ENCODE peak calls at places on chromosomes 5 and 9, in seven cellular contexts. One of them, this sample, is unnamed.

GRCh38 chr5:89204766-89205165 is 321.8 kb upstream of the MEF2C start:
- DNase-seq in prostate gland: no peak
- DNase-seq in naive thymus-derived CD4-positive, alpha-beta T cell: no peak
- DNase-seq in small intestine: no peak
- DNase-seq in CD4-positive, alpha-beta memory T cell: no peak
- DNase-seq in ovary: no peak
- DNase-seq in colonic mucosa: no peak
- DNase-seq in this sample: no peak

GRCh38 chr5:172364773-172365172 is 81.2 kb upstream of the UBTD2 start:
- DNase-seq in small intestine: no peak
- DNase-seq in CD4-positive, alpha-beta memory T cell: no peak
- DNase-seq in colonic mucosa: no peak
- DNase-seq in naive thymus-derived CD4-positive, alpha-beta T cell: no peak
- DNase-seq in prostate gland: no peak
- DNase-seq in ovary: no peak
- DNase-seq in this sample: no peak

GRCh38 chr9:88173378-88173999 is 35.2 kb upstream of the SPATA31C2 start:
- DNase-seq in small intestine: peak; percentile 59
- DNase-seq in CD4-positive, alpha-beta memory T cell: peak; percentile 59
- DNase-seq in prostate gland: no peak
- DNase-seq in colonic mucosa: peak; percentile 50
- DNase-seq in naive thymus-derived CD4-positive, alpha-beta T cell: peak; percentile 36
- DNase-seq in ovary: no peak
- DNase-seq in this sample: peak; percentile 22

GRCh38 chr9:133636902-133637301 is 739 bp downstream of the DBH start:
- DNase-seq in small intestine: no peak
- DNase-seq in colonic mucosa: no peak
- DNase-seq in ovary: no peak
- DNase-seq in naive thymus-derived CD4-positive, alpha-beta T cell: no peak
- DNase-seq in prostate gland: no peak
- DNase-seq in CD4-positive, alpha-beta memory T cell: no peak
- DNase-seq in this sample: no peak

GRCh38 chr9:20477940-20478620 is 144.2 kb downstream of the MLLT3 start:
- DNase-seq in prostate gland: no peak
- DNase-seq in ovary: no peak
- DNase-seq in small intestine: no peak
- DNase-seq in CD4-positive, alpha-beta memory T cell: no peak
- DNase-seq in colonic mucosa: no peak
- DNase-seq in naive thymus-derived CD4-positive, alpha-beta T cell: no peak
- DNase-seq in this sample: no peak

GRCh38 chr5:132557425-132557805 is 638 bp downstream of the RAD50 start:
- DNase-seq in naive thymus-derived CD4-positive, alpha-beta T cell: no peak
- DNase-seq in colonic mucosa: peak; percentile 83
- DNase-seq in small intestine: peak; percentile 97
- DNase-seq in prostate gland: peak; percentile 14
- DNase-seq in CD4-positive, alpha-beta memory T cell: no peak
- DNase-seq in ovary: peak; percentile 40
- DNase-seq in this sample: peak; percentile 60

GRCh38 chr5:84118551-84118950 is 266.1 kb downstream of the EDIL3 start:
- DNase-seq in ovary: no peak
- DNase-seq in CD4-positive, alpha-beta memory T cell: no peak
- DNase-seq in colonic mucosa: no peak
- DNase-seq in naive thymus-derived CD4-positive, alpha-beta T cell: no peak
- DNase-seq in small intestine: no peak
- DNase-seq in prostate gland: no peak
- DNase-seq in this sample: no peak

GRCh38 chr9:21741151-21741550 is 61.3 kb upstream of the MTAP start:
- DNase-seq in CD4-positive, alpha-beta memory T cell: no peak
- DNase-seq in naive thymus-derived CD4-positive, alpha-beta T cell: no peak
- DNase-seq in prostate gland: no peak
- DNase-seq in ovary: no peak
- DNase-seq in small intestine: no peak
- DNase-seq in colonic mucosa: no peak
- DNase-seq in this sample: no peak

GRCh38 chr5:35926389-35927051 is 11.9 kb downstream of the CAPSL start:
- DNase-seq in colonic mucosa: peak; percentile 53
- DNase-seq in small intestine: peak; percentile 53
- DNase-seq in CD4-positive, alpha-beta memory T cell: peak; percentile 72
- DNase-seq in naive thymus-derived CD4-positive, alpha-beta T cell: peak; percentile 61
- DNase-seq in ovary: peak; percentile 32
- DNase-seq in prostate gland: peak; percentile 42
- DNase-seq in this sample: peak; percentile 38

GRCh38 chr5:118554241-118554640 is 434.1 kb downstream of the DTWD2 start:
- DNase-seq in prostate gland: no peak
- DNase-seq in small intestine: no peak
- DNase-seq in CD4-positive, alpha-beta memory T cell: no peak
- DNase-seq in colonic mucosa: no peak
- DNase-seq in ovary: no peak
- DNase-seq in naive thymus-derived CD4-positive, alpha-beta T cell: no peak
- DNase-seq in this sample: no peak

GRCh38 chr5:150014456-150014855 is 13.9 kb downstream of the HMGXB3 start:
- DNase-seq in ovary: no peak
- DNase-seq in CD4-positive, alpha-beta memory T cell: no peak
- DNase-seq in colonic mucosa: no peak
- DNase-seq in naive thymus-derived CD4-positive, alpha-beta T cell: no peak
- DNase-seq in small intestine: no peak
- DNase-seq in prostate gland: no peak
- DNase-seq in this sample: no peak

GRCh38 chr5:177367981-177368960 is 10.5 kb downstream of the RGS14 start:
- DNase-seq in CD4-positive, alpha-beta memory T cell: no peak
- DNase-seq in small intestine: peak; percentile 78
- DNase-seq in prostate gland: no peak
- DNase-seq in ovary: no peak
- DNase-seq in naive thymus-derived CD4-positive, alpha-beta T cell: no peak
- DNase-seq in colonic mucosa: no peak
- DNase-seq in this sample: no peak

GRCh38 chr9:91246842-91247241 is 114.9 kb downstream of the AUH start:
- DNase-seq in CD4-positive, alpha-beta memory T cell: no peak
- DNase-seq in prostate gland: no peak
- DNase-seq in naive thymus-derived CD4-positive, alpha-beta T cell: no peak
- DNase-seq in colonic mucosa: no peak
- DNase-seq in ovary: no peak
- DNase-seq in small intestine: no peak
- DNase-seq in this sample: no peak

GRCh38 chr9:128142596-128142995 is 6.7 kb upstream of the LCN2 start:
- DNase-seq in CD4-positive, alpha-beta memory T cell: no peak
- DNase-seq in naive thymus-derived CD4-positive, alpha-beta T cell: no peak
- DNase-seq in small intestine: no peak
- DNase-seq in ovary: no peak
- DNase-seq in prostate gland: no peak
- DNase-seq in colonic mucosa: no peak
- DNase-seq in this sample: no peak

GRCh38 chr5:132655821-132656773 is 1.9 kb upstream of the IL13 start:
- DNase-seq in ovary: no peak
- DNase-seq in colonic mucosa: peak; percentile 16
- DNase-seq in prostate gland: no peak
- DNase-seq in naive thymus-derived CD4-positive, alpha-beta T cell: no peak
- DNase-seq in small intestine: no peak
- DNase-seq in CD4-positive, alpha-beta memory T cell: no peak
- DNase-seq in this sample: no peak

GRCh38 chr9:4382722-4383317 is 83.0 kb upstream of the GLIS3 start:
- DNase-seq in prostate gland: no peak
- DNase-seq in colonic mucosa: no peak
- DNase-seq in naive thymus-derived CD4-positive, alpha-beta T cell: peak; percentile 7
- DNase-seq in CD4-positive, alpha-beta memory T cell: peak; percentile 22
- DNase-seq in ovary: no peak
- DNase-seq in small intestine: peak; percentile 52
- DNase-seq in this sample: no peak

GRCh38 chr9:32706004-32706749 is 70.7 kb upstream of the TAF1L start:
- DNase-seq in CD4-positive, alpha-beta memory T cell: no peak
- DNase-seq in small intestine: no peak
- DNase-seq in prostate gland: no peak
- DNase-seq in colonic mucosa: no peak
- DNase-seq in ovary: no peak
- DNase-seq in naive thymus-derived CD4-positive, alpha-beta T cell: no peak
- DNase-seq in this sample: no peak

GRCh38 chr9:136297016-136297691 is 6.7 kb downstream of the CCDC187 start:
- DNase-seq in prostate gland: peak; percentile 21
- DNase-seq in naive thymus-derived CD4-positive, alpha-beta T cell: no peak
- DNase-seq in colonic mucosa: peak; percentile 75
- DNase-seq in small intestine: peak; percentile 65
- DNase-seq in CD4-positive, alpha-beta memory T cell: no peak
- DNase-seq in ovary: no peak
- DNase-seq in this sample: peak; percentile 70

GRCh38 chr5:142280066-142281011 is 44.5 kb downstream of the SPRY4 start:
- DNase-seq in small intestine: no peak
- DNase-seq in naive thymus-derived CD4-positive, alpha-beta T cell: no peak
- DNase-seq in prostate gland: no peak
- DNase-seq in colonic mucosa: no peak
- DNase-seq in ovary: peak; percentile 22
- DNase-seq in CD4-positive, alpha-beta memory T cell: no peak
- DNase-seq in this sample: peak; percentile 29

GRCh38 chr9:92196909-92197308 is 81.7 kb upstream of the SPTLC1 start:
- DNase-seq in colonic mucosa: no peak
- DNase-seq in CD4-positive, alpha-beta memory T cell: no peak
- DNase-seq in naive thymus-derived CD4-positive, alpha-beta T cell: no peak
- DNase-seq in prostate gland: no peak
- DNase-seq in small intestine: no peak
- DNase-seq in ovary: no peak
- DNase-seq in this sample: no peak

GRCh38 chr5:132472431-132472830 is 18.1 kb downstream of the IRF1 start:
- DNase-seq in CD4-positive, alpha-beta memory T cell: no peak
- DNase-seq in naive thymus-derived CD4-positive, alpha-beta T cell: no peak
- DNase-seq in prostate gland: no peak
- DNase-seq in ovary: peak; percentile 9
- DNase-seq in small intestine: no peak
- DNase-seq in colonic mucosa: no peak
- DNase-seq in this sample: no peak

GRCh38 chr5:147080391-147080790 is 154.4 kb upstream of the STK32A start:
- DNase-seq in ovary: no peak
- DNase-seq in naive thymus-derived CD4-positive, alpha-beta T cell: no peak
- DNase-seq in colonic mucosa: no peak
- DNase-seq in CD4-positive, alpha-beta memory T cell: no peak
- DNase-seq in prostate gland: no peak
- DNase-seq in small intestine: no peak
- DNase-seq in this sample: no peak
- H3K4me3 ChIP-seq in ovary: no peak overlapping the region
- H3K4me3 ChIP-seq in naive thymus-derived CD4-positive, alpha-beta T cell: no peak overlapping the region
- H3K4me3 ChIP-seq in colonic mucosa: no peak overlapping the region
- H3K4me3 ChIP-seq in CD4-positive, alpha-beta memory T cell: no peak overlapping the region
- H3K4me3 ChIP-seq in prostate gland: no peak overlapping the region
- H3K4me3 ChIP-seq in small intestine: no peak overlapping the region
- H3K4me3 ChIP-seq in this sample: no peak overlapping the region

DNA sequence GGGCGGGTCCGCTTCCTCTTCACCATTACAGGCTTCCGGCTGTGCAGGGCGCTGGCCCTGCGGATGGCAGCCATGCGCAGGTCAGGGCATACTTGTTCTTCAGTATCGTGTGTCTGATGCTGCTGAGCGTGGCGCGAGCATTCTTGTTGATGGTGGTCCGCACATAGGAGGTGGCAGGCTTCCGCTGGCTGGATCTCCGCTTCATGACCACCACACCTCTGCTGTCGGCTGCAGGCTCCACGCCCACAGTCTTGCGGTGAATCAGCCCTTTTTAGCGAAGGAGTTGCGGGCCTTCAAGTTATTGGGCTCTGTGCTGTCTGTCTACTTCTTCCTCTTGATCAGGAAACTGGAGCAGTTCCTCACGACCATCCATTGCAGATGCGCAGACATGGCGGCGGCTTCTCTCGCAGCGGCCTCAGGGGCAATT is 62.4 kb upstream of the ZNF608 start:
- DNase-seq in colonic mucosa: no peak
- DNase-seq in naive thymus-derived CD4-positive, alpha-beta T cell: no peak
- DNase-seq in ovary: no peak
- DNase-seq in prostate gland: no peak
- DNase-seq in small intestine: no peak
- DNase-seq in CD4-positive, alpha-beta memory T cell: no peak
- DNase-seq in this sample: no peak
- H3K4me1 ChIP-seq in colonic mucosa: no peaks in the 10 kb centered on the region
- H3K4me1 ChIP-seq in naive thymus-derived CD4-positive, alpha-beta T cell: no peaks in the 10 kb centered on the region
- H3K4me1 ChIP-seq in ovary: no peaks in the 10 kb centered on the region
- H3K4me1 ChIP-seq in prostate gland: no peaks in the 10 kb centered on the region
- H3K4me1 ChIP-seq in small intestine: no peaks in the 10 kb centered on the region
- H3K4me1 ChIP-seq in CD4-positive, alpha-beta memory T cell: no peaks in the 10 kb centered on the region
- H3K4me1 ChIP-seq in this sample: peaks cover 6% of the 10 kb centered on the region

GRCh38 chr9:114451707-114452031 is 53.6 kb downstream of the WHRN start:
- DNase-seq in naive thymus-derived CD4-positive, alpha-beta T cell: no peak
- DNase-seq in small intestine: no peak
- DNase-seq in CD4-positive, alpha-beta memory T cell: no peak
- DNase-seq in ovary: no peak
- DNase-seq in colonic mucosa: no peak
- DNase-seq in prostate gland: no peak
- DNase-seq in this sample: no peak
- H3K27ac ChIP-seq in naive thymus-derived CD4-positive, alpha-beta T cell: peak overlapping the region; percentile 38
- H3K27ac ChIP-seq in small intestine: no peak overlapping the region
- H3K27ac ChIP-seq in CD4-positive, alpha-beta memory T cell: no peak overlapping the region
- H3K27ac ChIP-seq in ovary: no peak overlapping the region
- H3K27ac ChIP-seq in colonic mucosa: no peak overlapping the region
- H3K27ac ChIP-seq in prostate gland: no peak overlapping the region
- H3K27ac ChIP-seq in this sample: no peak overlapping the region

GRCh38 chr9:77455312-77455927 is 192.7 kb downstream of the GNA14 start:
- DNase-seq in small intestine: peak; percentile 69
- DNase-seq in ovary: no peak
- DNase-seq in prostate gland: no peak
- DNase-seq in naive thymus-derived CD4-positive, alpha-beta T cell: no peak
- DNase-seq in colonic mucosa: peak; percentile 76
- DNase-seq in CD4-positive, alpha-beta memory T cell: peak; percentile 31
- DNase-seq in this sample: no peak

GRCh38 chr9:77456829-77457437 is 191.2 kb downstream of the GNA14 start:
- DNase-seq in naive thymus-derived CD4-positive, alpha-beta T cell: peak; percentile 43
- DNase-seq in colonic mucosa: peak; percentile 93
- DNase-seq in CD4-positive, alpha-beta memory T cell: peak; percentile 72
- DNase-seq in prostate gland: peak; percentile 77
- DNase-seq in ovary: peak; percentile 84
- DNase-seq in small intestine: peak; percentile 89
- DNase-seq in this sample: peak; percentile 89

GRCh38 chr9:77451507-77451906 is 196.6 kb downstream of the GNA14 start:
- DNase-seq in ovary: no peak
- DNase-seq in small intestine: no peak
- DNase-seq in colonic mucosa: no peak
- DNase-seq in naive thymus-derived CD4-positive, alpha-beta T cell: no peak
- DNase-seq in prostate gland: no peak
- DNase-seq in CD4-positive, alpha-beta memory T cell: no peak
- DNase-seq in this sample: no peak

GRCh38 chr9:77454668-77455067 is 193.5 kb downstream of the GNA14 start:
- DNase-seq in naive thymus-derived CD4-positive, alpha-beta T cell: no peak
- DNase-seq in small intestine: no peak
- DNase-seq in prostate gland: no peak
- DNase-seq in colonic mucosa: no peak
- DNase-seq in ovary: no peak
- DNase-seq in CD4-positive, alpha-beta memory T cell: no peak
- DNase-seq in this sample: no peak

DNA sequence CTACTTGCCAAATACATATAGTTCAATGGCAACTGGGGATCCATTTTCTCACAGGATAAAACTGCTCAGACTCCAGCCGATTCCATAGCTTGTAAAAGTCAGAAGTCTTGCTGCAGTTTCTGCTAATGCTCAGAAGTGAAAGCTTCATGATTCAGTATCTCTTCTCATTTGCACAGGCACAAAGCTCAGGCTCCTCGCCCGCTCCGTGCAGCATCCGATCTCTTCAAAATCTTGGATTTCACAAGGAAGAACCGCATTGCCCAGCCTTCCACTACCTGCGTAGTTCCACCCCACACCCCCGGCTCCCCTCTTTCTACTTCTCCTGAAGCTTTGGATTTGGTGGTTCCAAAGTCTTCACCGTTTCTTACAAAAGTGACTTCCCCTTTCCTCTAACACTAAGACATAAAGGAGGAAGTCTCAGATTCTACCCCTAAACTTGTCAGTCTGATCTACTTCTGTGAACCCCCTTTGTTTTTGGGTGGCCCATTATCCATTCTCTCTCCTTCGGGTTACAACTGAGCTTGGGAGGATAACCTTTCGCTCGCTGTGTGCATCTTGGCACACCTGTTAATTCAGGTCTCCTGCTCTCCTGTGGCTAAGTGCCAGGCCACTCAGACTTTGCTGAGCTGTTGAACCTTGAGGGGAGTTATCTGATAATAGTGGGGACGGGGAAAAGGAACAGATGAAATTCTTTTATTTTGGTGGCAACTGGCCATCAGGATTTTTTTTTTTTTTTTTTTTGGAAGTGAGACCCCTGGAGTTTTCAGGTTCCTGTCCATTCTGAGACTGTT is 194.1 kb downstream of the GNA14 start:
- DNase-seq in naive thymus-derived CD4-positive, alpha-beta T cell: no peak
- DNase-seq in colonic mucosa: no peak
- DNase-seq in ovary: no peak
- DNase-seq in small intestine: no peak
- DNase-seq in CD4-positive, alpha-beta memory T cell: no peak
- DNase-seq in prostate gland: no peak
- DNase-seq in this sample: peak; percentile 85
- H3K4me3 ChIP-seq in naive thymus-derived CD4-positive, alpha-beta T cell: no peak overlapping the region
- H3K4me3 ChIP-seq in colonic mucosa: no peak overlapping the region
- H3K4me3 ChIP-seq in ovary: no peak overlapping the region
- H3K4me3 ChIP-seq in small intestine: no peak overlapping the region
- H3K4me3 ChIP-seq in CD4-positive, alpha-beta memory T cell: no peak overlapping the region
- H3K4me3 ChIP-seq in prostate gland: no peak overlapping the region
- H3K4me3 ChIP-seq in this sample: no peak overlapping the region